ENCODE peak calls at places on chromosomes 2 and 18, in four cellular contexts. H is transverse colon, E is RWPE2, N is epithelial cell of esophagus. O is an unnamed sample.

GRCh38 chr2:8121826-8122505 is 559.9 kb upstream of the ID2 start:
- DNase-seq in H (no peak), E (no peak), N (no peak), O (no peak)

GRCh38 chr2:240140511-240140910 is at the start of gene OTOS:
- DNase-seq in H (no peak), E (peak; percentile 13), N (no peak), O (no peak)

GRCh38 chr2:21032338-21033236 is 11.3 kb downstream of the APOB start:
- DNase-seq in H (no peak), E (no peak), N (no peak), O (no peak)

GRCh38 chr2:196105956-196106355 is 37.3 kb upstream of the DNAH7 start:
- DNase-seq in H (no peak), E (no peak), N (no peak), O (no peak)

GRCh38 chr2:196176142-196176738 is 4.9 kb upstream of the STK17B start:
- DNase-seq in H (peak; percentile 77), E (no peak), N (no peak), O (no peak)

GRCh38 chr18:62458346-62458745 is 64.5 kb upstream of the ZCCHC2 start:
- DNase-seq in H (no peak), E (no peak), N (no peak), O (no peak)

GRCh38 chr2:128710242-128710641 is 391.6 kb upstream of the HS6ST1 start:
- DNase-seq in H (no peak), E (no peak), N (no peak), O (peak; percentile 53)

GRCh38 chr2:76867854-76868253 is 654.3 kb downstream of the LRRTM4 start:
- DNase-seq in H (no peak), E (no peak), N (peak; percentile 26), O (no peak)

GRCh38 chr2:7009207-7009911 is 92.1 kb downstream of the RNF144A start:
- DNase-seq in H (no peak), E (no peak), N (no peak), O (peak; percentile 53)

GRCh38 chr2:11808016-11808400 is 61.6 kb downstream of the LPIN1 start:
- DNase-seq in H (no peak), E (no peak), N (no peak), O (no peak)

GRCh38 chr2:61662990-61663389 is 124.8 kb upstream of the XPO1 start:
- DNase-seq in H (no peak), E (no peak), N (peak; percentile 28), O (no peak)

GRCh38 chr18:21958256-21958655 is 211.1 kb upstream of the GATA6 start:
- DNase-seq in H (no peak), E (no peak), N (no peak), O (no peak)

GRCh38 chr2:230418341-230419016 is 2.5 kb downstream of the SP100 start:
- DNase-seq in H (no peak), E (no peak), N (peak; percentile 33), O (no peak)

GRCh38 chr2:134008837-134009236 is 245.0 kb upstream of the MGAT5 start:
- DNase-seq in H (no peak), E (no peak), N (no peak), O (no peak)

GRCh38 chr2:8488001-8488738 is 193.7 kb upstream of the ID2 start:
- DNase-seq in H (no peak), E (no peak), N (no peak), O (no peak)

GRCh38 chr2:188308483-188308882 is 16.8 kb downstream of the GULP1 start:
- DNase-seq in H (no peak), E (no peak), N (no peak), O (no peak)

GRCh38 chr18:8623549-8624106 is 14.4 kb downstream of the RAB12 start:
- DNase-seq in H (peak; percentile 15), E (no peak), N (peak; percentile 12), O (no peak)

GRCh38 chr2:163132850-163133249 is 294.3 kb upstream of the KCNH7 start:
- DNase-seq in H (no peak), E (no peak), N (peak; percentile 23), O (no peak)
- TF ChIP-seq CTCF in H (peak; percentile 15), E (peak; percentile 79), N (peak; percentile 25), O (peak; percentile 63)

GRCh38 chr2:46413631-46414030 is 65.7 kb upstream of the TMEM247 start:
- DNase-seq in H (no peak), E (no peak), N (no peak), O (no peak)
- TF ChIP-seq CTCF in H (no peak), E (no peak), N (no peak), O (no peak)

DNA sequence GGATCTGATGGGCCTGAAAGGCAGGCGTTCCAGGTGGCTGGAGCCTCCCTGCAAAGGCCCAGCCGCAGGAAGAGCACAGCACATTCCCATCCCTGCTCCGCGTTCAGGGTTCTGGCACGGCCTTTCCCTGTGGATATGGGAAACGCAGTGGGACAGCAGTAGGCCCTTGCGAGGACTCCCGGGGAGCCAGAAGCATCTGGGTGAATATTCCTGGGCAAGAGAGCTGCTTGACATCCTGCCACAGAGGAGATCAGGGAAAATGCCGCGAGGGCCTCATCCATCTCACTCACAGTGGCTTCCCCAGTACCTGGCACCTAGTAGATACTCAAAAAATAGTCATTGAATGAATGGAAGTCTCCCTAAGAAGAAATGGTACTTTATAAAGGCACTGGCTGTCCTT is 3.1 kb upstream of the ADCY3 start:
- DNase-seq in H (no peak), E (no peak), N (no peak), O (no peak)
- TF ChIP-seq CTCF in H (no peak), E (no peak), N (no peak), O (no peak)

GRCh38 chr2:2696341-2697132 is 365.5 kb upstream of the MYT1L start:
- DNase-seq in H (no peak), E (no peak), N (no peak), O (no peak)

GRCh38 chr2:2699117-2699497 is 368.0 kb upstream of the MYT1L start:
- DNase-seq in H (no peak), E (no peak), N (no peak), O (no peak)

GRCh38 chr2:2701813-2702212 is 370.7 kb upstream of the MYT1L start:
- DNase-seq in H (no peak), E (no peak), N (no peak), O (no peak)

GRCh38 chr2:2701176-2701781 is 370.2 kb upstream of the MYT1L start:
- DNase-seq in H (no peak), E (no peak), N (no peak), O (no peak)

GRCh38 chr2:2698182-2699116 is 367.4 kb upstream of the MYT1L start:
- DNase-seq in H (no peak), E (peak; percentile 36), N (peak; percentile 6), O (no peak)
- TF ChIP-seq CTCF in H (no peak), E (peak; percentile 18), N (no peak), O (peak; percentile 10)

GRCh38 chr2:110120171-110121051 is 4.8 kb upstream of the MALL start:
- DNase-seq in H (no peak), E (no peak), N (no peak), O (no peak)

GRCh38 chr2:110114801-110115200 is 821 bp downstream of the MALL start:
- DNase-seq in H (peak; percentile 27), E (no peak), N (no peak), O (no peak)

GRCh38 chr2:110115291-110116032 is at the start of gene MALL:
- DNase-seq in H (peak; percentile 74), E (no peak), N (peak; percentile 87), O (no peak)

GRCh38 chr2:110114007-110114591 is 1.5 kb downstream of the MALL start:
- DNase-seq in H (peak; percentile 87), E (peak; percentile 85), N (peak; percentile 88), O (no peak)

DNA sequence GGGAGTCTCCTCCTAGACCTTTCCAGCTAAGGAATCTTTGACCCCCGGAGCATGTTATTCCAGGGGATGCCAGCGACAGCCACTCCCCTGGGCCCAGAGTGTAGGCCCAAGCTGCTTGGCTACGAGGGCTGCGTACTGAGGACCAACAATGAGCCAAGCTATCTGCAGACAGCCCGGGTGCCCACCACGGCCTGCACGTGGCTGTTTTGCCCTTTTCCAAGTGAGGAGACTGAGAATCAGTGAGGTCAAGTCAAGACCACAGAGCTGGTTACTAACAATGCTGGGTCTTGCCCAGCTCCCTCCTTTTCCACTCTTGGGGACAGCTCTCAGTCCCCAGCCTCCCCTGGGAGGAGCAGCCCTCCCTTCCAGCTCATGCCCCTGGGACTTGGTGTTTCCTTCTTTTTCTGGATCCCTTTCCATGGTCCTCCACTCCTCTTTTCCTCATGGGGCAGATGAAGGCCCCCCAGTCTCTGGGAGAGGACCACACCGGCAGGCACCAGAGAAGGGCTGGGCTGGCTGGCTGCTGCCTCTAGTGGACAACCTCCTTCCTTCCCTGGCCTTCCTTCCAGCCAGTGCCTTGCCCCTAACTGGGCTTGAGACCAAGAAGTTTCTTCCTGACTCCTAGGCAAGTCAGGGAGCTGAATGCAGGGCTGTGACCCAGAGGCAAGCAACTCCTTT is 550 bp upstream of the MALL start:
- DNase-seq in H (peak; percentile 32), E (no peak), N (no peak), O (no peak)
- TF ChIP-seq CTCF in H (peak; percentile 46), E (peak; percentile 65), N (peak; percentile 33), O (peak; percentile 62)

DNA sequence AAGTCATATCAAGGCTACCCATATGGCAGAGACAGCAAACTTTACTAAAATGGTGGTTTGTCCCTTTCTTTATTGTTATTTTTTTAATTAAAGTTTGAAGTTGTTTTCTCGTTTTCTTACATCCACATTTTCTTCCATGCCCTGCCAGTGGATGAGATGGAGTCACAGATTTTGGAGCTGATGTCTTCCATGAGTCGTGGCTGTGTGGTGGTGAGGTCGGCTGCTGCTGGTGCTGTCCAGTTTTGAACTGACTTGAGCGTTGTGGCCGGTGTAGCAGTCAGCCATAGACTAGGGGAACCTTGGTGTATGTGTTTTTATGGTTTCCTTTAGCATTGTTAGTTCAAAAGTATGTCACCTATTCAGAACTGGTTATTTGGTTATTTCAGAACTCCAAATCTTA is 182.8 kb downstream of the SH3RF3 start:
- DNase-seq in H (no peak), E (no peak), N (no peak), O (no peak)
- TF ChIP-seq CTCF in H (no peak), E (no peak), N (no peak), O (no peak)

GRCh38 chr2:168343586-168343985 is 96.2 kb upstream of the STK39 start:
- DNase-seq in H (no peak), E (no peak), N (peak; percentile 72), O (no peak)
- TF ChIP-seq CTCF in H (no peak), E (no peak), N (no peak), O (no peak)

DNA sequence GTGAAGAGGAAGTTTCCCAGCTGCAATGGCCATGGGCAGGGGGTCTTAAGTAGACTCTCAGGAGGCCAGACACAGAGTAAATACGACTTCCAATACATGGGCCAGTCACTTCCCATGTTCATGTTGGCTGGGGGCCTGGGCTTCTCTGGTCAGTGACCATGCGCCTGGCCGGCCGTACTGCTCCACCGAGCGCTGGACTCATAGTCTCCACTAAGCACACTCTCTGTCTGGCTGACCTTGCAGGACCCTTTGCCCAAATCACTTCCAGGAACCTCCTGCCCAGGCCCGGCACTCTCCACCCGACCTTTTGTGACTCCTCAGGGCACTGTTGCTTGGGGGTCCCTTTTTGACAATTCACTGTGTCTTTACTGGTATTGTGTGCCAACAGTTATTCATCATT is 69.3 kb downstream of the SOWAHC start:
- DNase-seq in H (no peak), E (no peak), N (no peak), O (no peak)
- TF ChIP-seq CTCF in H (no peak), E (no peak), N (no peak), O (no peak)

O was measured in osteocyte.